ENCODE peak calls at places on chromosomes 11 and 22, in five cellular contexts. M is mesenchymal stem cell, B is H1, I is IMR-90, W is neuronal stem cell. U is an unnamed sample.

GRCh38 chr22:36546092-36546804 is 17.3 kb upstream of the EIF3D start:
- DNase-seq in B (peak), M (peak), W (peak), I (peak), U (peak)

GRCh38 chr11:120401506-120401905 is 65.3 kb downstream of the ARHGEF12 start:
- DNase-seq in W (no peak), I (no peak), M (peak), B (no peak), U (no peak)

GRCh38 chr11:63802637-63803414 is 10.4 kb upstream of the SPINDOC start:
- DNase-seq in W (peak), I (peak), M (peak), B (no peak), U (no peak)

GRCh38 chr11:16785520-16786128 is 47.2 kb downstream of the C11orf58 start:
- DNase-seq in I (peak), W (peak), M (peak), B (no peak), U (peak)

GRCh38 chr11:12180257-12181205 is 70.1 kb downstream of the MICAL2 start:
- DNase-seq in W (no peak), I (no peak), M (no peak), B (no peak), U (no peak)

GRCh38 chr11:27362032-27362431 is 983 bp downstream of the CCDC34 start:
- DNase-seq in W (no peak), B (no peak), I (no peak), M (no peak), U (no peak)

GRCh38 chr11:127943763-127944162 is 643.6 kb downstream of the ETS1 start:
- DNase-seq in W (no peak), M (no peak), B (no peak), I (no peak), U (no peak)

GRCh38 chr11:132336781-132337535 is 966.5 kb downstream of the NTM start:
- DNase-seq in M (no peak), I (no peak), B (no peak), W (no peak), U (no peak)

GRCh38 chr22:36879775-36880174 is 19.0 kb downstream of the NCF4 start:
- DNase-seq in B (no peak), W (no peak), M (no peak), I (no peak), U (no peak)

GRCh38 chr22:49828599-49828965 is 909 bp upstream of the BRD1 start:
- DNase-seq in M (no peak), B (no peak), I (no peak), W (no peak), U (no peak)
- H2BK120ac ChIP-seq in M (no peak), B (no peak), I (no peak), W (no peak), U (no peak)

DNA sequence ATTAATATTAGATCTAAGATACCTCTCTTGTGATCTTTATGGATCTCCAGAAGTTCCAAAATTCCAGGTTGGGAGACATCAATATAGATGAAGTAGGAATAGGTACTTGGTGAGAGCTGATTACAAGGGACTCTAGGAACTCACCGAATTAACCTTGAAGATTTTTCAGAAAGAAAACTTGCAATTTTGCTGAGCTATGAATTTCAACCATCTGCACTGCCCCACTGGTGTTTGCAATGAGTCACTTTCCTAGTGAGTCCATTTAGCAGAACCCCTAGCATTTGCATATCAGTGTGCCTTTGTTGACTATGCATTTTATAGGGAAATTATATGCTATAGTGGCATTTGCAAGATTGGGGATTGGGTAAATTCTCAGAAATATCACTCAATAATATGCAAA is 122.0 kb downstream of the CTNND1 start:
- DNase-seq in M (no peak), B (no peak), I (no peak), W (no peak), U (no peak)
- H2AFZ ChIP-seq in M (no peak), B (no peak), I (no peak), W (no peak), U (no peak)

DNA sequence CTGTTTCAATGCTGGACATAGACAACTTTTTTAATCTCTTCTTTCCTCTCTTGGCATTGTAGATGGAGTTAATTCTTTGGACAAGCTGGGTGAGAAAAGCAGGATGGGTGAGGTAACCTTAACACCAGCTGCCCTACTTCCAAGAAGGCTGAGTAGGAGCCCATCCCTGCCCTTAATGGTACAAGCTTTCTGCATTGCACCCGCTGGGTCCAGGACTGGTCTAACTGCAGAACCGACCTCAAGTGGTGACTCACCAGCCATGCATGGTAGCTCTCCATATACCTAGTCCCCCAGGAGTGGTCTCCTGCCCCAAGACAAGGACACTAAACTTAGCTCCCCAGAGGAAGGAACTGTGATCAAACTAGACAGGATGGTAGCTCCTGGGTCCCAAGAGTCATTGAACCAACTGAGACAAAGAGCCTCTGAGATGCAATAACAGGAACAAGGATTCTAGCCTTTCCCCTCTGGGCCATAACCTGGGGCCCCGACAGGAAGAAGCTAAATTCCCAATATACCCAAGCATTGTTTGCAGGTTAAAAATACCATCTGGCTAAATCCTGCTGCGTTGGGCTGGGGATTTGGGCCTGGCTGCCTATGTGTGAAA is 32.1 kb downstream of the RPL27A start:
- DNase-seq in I (no peak), W (no peak), M (peak), B (no peak), U (no peak)
- H2BK120ac ChIP-seq in I (peak), W (no peak), M (no peak), B (no peak), U (no peak)

GRCh38 chr11:122002926-122003325 is 113.1 kb downstream of the BLID start:
- DNase-seq in W (no peak), B (no peak), I (peak), M (peak), U (no peak)

GRCh38 chr11:122002047-122002446 is 114.0 kb downstream of the BLID start:
- DNase-seq in M (no peak), B (no peak), W (no peak), I (no peak), U (no peak)

GRCh38 chr11:122004446-122004845 is 111.6 kb downstream of the BLID start:
- DNase-seq in I (no peak), W (no peak), M (no peak), B (no peak), U (no peak)

GRCh38 chr11:122007611-122008071 is 108.4 kb downstream of the BLID start:
- DNase-seq in B (no peak), M (no peak), I (peak), W (no peak), U (no peak)
- H2AFZ ChIP-seq in B (peak), M (no peak), I (peak), W (no peak), U (no peak)

DNA sequence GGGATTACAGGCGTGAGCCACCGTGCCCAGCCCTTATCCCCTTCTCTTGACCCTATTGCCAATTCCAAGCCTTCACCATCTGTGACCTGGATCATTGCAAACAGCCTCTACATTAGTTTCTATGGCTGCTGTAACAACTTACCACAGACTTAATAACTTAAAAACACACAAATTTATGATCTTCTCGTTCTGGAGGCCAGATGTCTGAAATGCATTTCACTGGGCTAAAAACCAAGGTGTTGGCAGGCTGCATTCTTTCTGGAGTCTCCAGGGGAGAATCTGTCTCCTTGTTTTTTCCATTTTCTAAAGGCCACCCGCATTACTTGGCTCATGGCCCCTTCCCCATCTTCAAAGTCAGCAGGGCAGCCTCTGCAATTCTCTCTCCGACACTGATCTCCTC is 11.5 kb downstream of the SCGB1A1 start:
- DNase-seq in W (no peak), I (no peak), B (no peak), M (no peak), U (no peak)
- H2BK120ac ChIP-seq in W (no peak), I (peak), B (no peak), M (peak), U (no peak)

DNA sequence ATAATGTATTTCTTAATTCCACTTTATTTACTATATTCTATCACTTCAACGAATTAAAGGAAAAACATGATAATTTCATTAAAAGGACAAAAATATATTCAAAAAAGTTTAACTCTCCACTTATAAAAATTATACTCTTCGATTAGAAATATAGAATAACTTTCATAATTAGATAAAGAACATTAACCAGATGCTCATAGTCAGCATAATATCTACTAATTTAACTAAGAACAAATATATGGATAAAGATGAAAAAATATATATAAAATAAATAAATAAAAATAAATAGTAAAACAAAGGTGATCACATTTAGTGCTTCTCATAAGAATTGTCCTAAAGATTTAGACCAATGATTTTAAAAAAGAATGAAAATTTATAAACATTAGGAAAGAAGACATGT is 1065.2 kb upstream of the CNTN5 start:
- DNase-seq in I (no peak), W (no peak), M (no peak), B (no peak), U (no peak)
- H2AFZ ChIP-seq in I (no peak), W (no peak), M (no peak), B (no peak), U (no peak)